ENCODE peak calls at places on chromosomes 5 and 9, in six cellular contexts. H, O, Y, A, D and Z are unnamed samples.

GRCh38 chr5:20832204-20833080 is 844.4 kb upstream of the CDH18 start:
- DNase-seq in Y (no peak), H (no peak), O (no peak), D (no peak), A (no peak), Z (no peak)

GRCh38 chr5:120293796-120294195 is 170.3 kb upstream of the PRR16 start:
- DNase-seq in H (no peak), D (no peak), A (no peak), O (peak; percentile 76), Y (no peak), Z (peak; percentile 15)

GRCh38 chr9:19116391-19116790 is 10.9 kb downstream of the PLIN2 start:
- DNase-seq in Y (no peak), H (peak; percentile 45), A (no peak), O (peak; percentile 82), D (no peak), Z (no peak)

GRCh38 chr5:147327421-147327820 is 92.6 kb downstream of the STK32A start:
- DNase-seq in H (no peak), D (no peak), O (no peak), Y (no peak), A (no peak), Z (no peak)

GRCh38 chr5:93586948-93587918 is 4.2 kb downstream of the NR2F1 start:
- DNase-seq in A (no peak), H (no peak), Y (no peak), D (no peak), O (no peak), Z (no peak)

GRCh38 chr9:117636681-117637080 is 67.5 kb upstream of the TLR4 start:
- DNase-seq in A (no peak), O (no peak), H (no peak), D (no peak), Y (no peak), Z (no peak)

GRCh38 chr9:128628471-128629048 is 28.1 kb downstream of the DYNC2I2 start:
- DNase-seq in O (no peak), A (no peak), D (peak; percentile 52), H (no peak), Y (peak; percentile 64), Z (peak; percentile 40)

GRCh38 chr9:80648336-80648735 is 1041.0 kb downstream of the TLE1 start:
- DNase-seq in Y (no peak), D (no peak), O (no peak), H (no peak), A (no peak), Z (no peak)

GRCh38 chr9:72442212-72442607 is 77.2 kb upstream of the ZFAND5 start:
- DNase-seq in H (peak; percentile 53), A (no peak), Y (no peak), D (no peak), O (peak; percentile 75), Z (peak; percentile 67)

GRCh38 chr9:15485836-15486678 is 24.7 kb downstream of the PSIP1 start:
- DNase-seq in D (no peak), O (peak; percentile 6), A (no peak), H (no peak), Y (peak; percentile 6), Z (no peak)

GRCh38 chr5:130605200-130605599 is 559.9 kb downstream of the HINT1 start:
- DNase-seq in A (no peak), Y (no peak), D (no peak), O (peak; percentile 49), H (no peak), Z (no peak)

GRCh38 chr9:31541626-31542025 is 842.8 kb upstream of the ACO1 start:
- DNase-seq in H (no peak), D (no peak), Y (no peak), A (no peak), O (no peak), Z (no peak)

GRCh38 chr5:142000709-142001484 is 11.9 kb downstream of the GNPDA1 start:
- DNase-seq in Y (peak; percentile 26), D (no peak), O (no peak), A (no peak), H (no peak), Z (no peak)

GRCh38 chr5:342501-343460 is 21.3 kb downstream of the AHRR start:
- DNase-seq in A (no peak), O (no peak), H (no peak), D (no peak), Y (no peak), Z (no peak)

GRCh38 chr9:99253134-99253533 is 31.1 kb downstream of the SEC61B start:
- DNase-seq in H (no peak), O (no peak), A (no peak), Y (no peak), D (no peak), Z (no peak)

GRCh38 chr9:99259231-99259918 is 37.3 kb downstream of the SEC61B start:
- DNase-seq in Y (peak; percentile 52), A (peak; percentile 38), O (no peak), H (peak; percentile 69), D (peak; percentile 81), Z (no peak)

GRCh38 chr9:99257723-99258364 is 35.8 kb downstream of the SEC61B start:
- DNase-seq in A (no peak), D (no peak), Y (no peak), O (no peak), H (no peak), Z (no peak)

GRCh38 chr9:99253772-99254431 is 31.8 kb downstream of the SEC61B start:
- DNase-seq in D (no peak), O (peak; percentile 96), H (peak; percentile 62), A (no peak), Y (peak; percentile 20), Z (peak; percentile 50)

GRCh38 chr9:99255651-99256050 is 33.6 kb downstream of the SEC61B start:
- DNase-seq in D (no peak), A (no peak), H (no peak), O (no peak), Y (no peak), Z (no peak)
- H3K4me1 ChIP-seq in D (peaks cover 7% of the 10 kb centered on the region), A (no peaks in the 10 kb centered on the region), H (no peaks in the 10 kb centered on the region), O (peaks cover 21% of the 10 kb centered on the region), Y (peaks cover 13% of the 10 kb centered on the region), Z (peaks cover 6% of the 10 kb centered on the region)

DNA sequence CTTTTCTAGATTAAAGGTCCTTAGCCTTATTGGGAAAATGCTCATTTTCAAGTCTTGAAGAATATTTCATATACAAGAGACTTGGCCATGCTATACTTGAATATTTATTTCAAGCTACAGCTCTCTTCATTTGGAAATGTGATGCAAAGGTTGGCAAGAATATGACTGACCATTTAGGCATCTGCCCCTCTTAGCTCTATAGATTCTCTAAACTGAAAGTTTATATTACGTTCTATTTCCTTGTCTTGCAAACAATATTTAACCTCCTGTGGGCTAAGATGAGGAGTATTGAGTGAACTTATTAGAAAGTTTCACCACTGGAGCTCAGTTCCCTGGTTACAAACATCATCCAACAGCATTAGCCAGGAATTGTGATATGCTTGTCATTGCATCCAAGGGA is 593.1 kb downstream of the MAT2B start:
- DNase-seq in O (no peak), D (no peak), A (no peak), H (no peak), Y (no peak), Z (no peak)
- H3K27ac ChIP-seq in O (no peak overlapping the region), D (no peak overlapping the region), A (no peak overlapping the region), H (no peak overlapping the region), Y (no peak overlapping the region), Z (no peak overlapping the region)

GRCh38 chr9:137303031-137303892 is 1.2 kb upstream of the NRARP start:
- DNase-seq in A (peak; percentile 75), O (peak; percentile 81), H (no peak), D (no peak), Y (no peak), Z (no peak)

GRCh38 chr9:137299938-137300337 is 2.1 kb downstream of the NRARP start:
- DNase-seq in O (no peak), A (peak; percentile 52), H (no peak), Y (peak; percentile 69), D (no peak), Z (no peak)

GRCh38 chr9:137300607-137301085 is 1.4 kb downstream of the NRARP start:
- DNase-seq in A (peak; percentile 69), H (no peak), O (no peak), D (no peak), Y (peak; percentile 75), Z (peak; percentile 54)

GRCh38 chr9:137302176-137303030 is at the start of gene NRARP:
- DNase-seq in H (peak; percentile 97), D (peak; percentile 83), O (peak; percentile 76), Y (peak; percentile 95), A (peak; percentile 95), Z (peak; percentile 79)

DNA sequence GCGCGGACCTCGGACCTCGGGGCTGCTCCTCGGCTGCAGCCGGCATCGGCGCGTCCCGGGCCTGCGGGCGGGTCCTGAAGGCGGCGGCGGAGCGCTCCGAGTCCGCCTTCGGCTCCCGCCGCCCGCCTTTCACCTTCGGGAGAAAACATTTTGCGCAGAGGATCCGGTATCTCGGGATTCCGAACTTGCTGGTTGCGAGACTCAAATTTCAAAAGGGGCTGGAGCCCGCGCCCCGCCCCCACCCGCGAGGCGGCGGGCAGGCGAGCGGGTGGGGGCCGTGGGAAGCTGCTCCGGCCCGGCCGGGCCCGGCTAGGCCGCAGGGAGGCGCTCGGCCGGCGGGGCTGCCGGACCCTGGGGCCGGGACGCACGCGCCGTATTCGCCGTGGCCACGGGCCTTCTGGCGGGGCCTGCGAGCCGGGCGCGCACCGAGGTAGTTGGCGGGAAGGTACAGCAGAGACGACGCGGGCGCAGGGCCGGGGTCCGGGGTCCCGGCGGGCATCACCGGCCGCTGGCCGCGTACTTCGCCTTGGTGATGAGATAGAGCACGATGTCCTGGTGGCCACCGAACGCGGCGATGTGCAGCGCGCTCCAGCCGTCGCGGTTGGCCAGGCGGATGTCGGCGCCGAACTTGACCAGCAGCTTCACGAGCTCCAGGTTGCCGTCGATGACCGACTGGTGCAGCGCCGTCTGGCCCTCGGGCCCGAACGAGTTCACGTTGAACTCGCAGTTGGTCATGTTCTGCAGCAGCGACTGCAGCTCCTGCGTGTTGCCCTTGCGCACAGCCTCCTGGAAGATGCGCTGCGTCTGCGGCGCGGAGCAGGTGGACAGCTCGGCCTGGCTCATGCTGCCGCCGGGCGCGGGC is 754 bp downstream of the NRARP start:
- DNase-seq in Y (peak; percentile 83), O (peak; percentile 58), H (no peak), A (peak; percentile 32), D (no peak), Z (no peak)
- H3K4me1 ChIP-seq in Y (peaks cover 35% of the 10 kb centered on the region), O (peaks cover 46% of the 10 kb centered on the region), H (peaks cover 10% of the 10 kb centered on the region), A (peaks cover 28% of the 10 kb centered on the region), D (no peaks in the 10 kb centered on the region), Z (peaks cover 20% of the 10 kb centered on the region)

DNA sequence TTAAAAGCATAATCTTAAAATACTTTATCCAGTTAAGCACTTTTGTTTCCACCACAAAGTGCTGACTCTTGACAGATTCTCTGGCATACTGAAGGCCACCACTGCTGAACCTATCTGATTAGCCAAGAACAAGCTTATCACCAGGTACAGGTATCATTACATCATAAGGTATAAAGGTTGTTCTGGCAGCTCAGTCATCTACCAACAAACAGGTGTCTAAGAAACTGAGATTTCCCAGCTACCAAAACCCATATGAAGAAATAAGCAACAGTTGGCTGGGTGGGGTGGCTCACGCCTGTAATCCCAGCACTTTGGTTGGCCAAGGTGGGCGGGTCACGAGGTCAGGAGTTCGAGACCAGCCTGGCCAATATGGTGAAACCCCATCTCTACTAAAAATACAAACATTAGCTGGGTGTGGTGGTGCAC is 5.0 kb downstream of the MTMR12 start:
- DNase-seq in Y (no peak), O (no peak), H (no peak), A (no peak), D (no peak), Z (no peak)
- H3K27ac ChIP-seq in Y (no peak overlapping the region), O (no peak overlapping the region), H (peak overlapping the region; percentile 67), A (no peak overlapping the region), D (no peak overlapping the region), Z (no peak overlapping the region)

DNA sequence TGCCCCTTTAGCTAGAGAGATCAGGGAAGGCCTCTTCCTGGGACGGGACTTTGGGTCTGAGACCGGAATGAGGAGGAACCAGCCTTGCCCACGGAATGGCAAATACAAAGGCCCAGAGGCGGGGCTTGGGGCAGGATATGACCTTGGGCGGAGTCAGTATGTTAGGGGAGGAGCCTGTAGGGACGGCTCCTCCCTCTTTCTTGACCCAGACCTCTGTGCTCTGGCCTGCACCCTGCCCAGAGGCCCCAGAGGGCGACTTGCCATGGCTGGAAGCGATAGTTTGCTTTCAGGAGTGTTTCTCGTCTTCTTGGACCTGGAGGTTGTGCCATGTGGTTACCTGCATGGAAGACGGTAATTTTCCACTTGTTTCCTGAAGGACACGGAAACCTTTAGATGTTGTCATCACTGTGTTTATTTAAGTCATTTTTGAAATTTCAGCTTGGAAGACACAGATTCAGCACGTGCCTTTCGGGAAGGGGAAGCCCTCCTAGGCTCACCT is 85.6 kb downstream of the DAB2IP start:
- DNase-seq in D (peak; percentile 82), H (peak; percentile 86), Y (peak; percentile 34), O (no peak), A (peak; percentile 94), Z (no peak)
- H3K4me1 ChIP-seq in D (peaks cover 4% of the 10 kb centered on the region), H (no peaks in the 10 kb centered on the region), Y (no peaks in the 10 kb centered on the region), O (peaks cover 79% of the 10 kb centered on the region), A (peaks cover 21% of the 10 kb centered on the region), Z (no peaks in the 10 kb centered on the region)